ENCODE peak calls at places on chromosomes 13 and 19, in nine cellular contexts. V is heart left ventricle; T is CD8-positive, alpha-beta T cell; H is PC-9; A is prostate gland; Y is right atrium auricular region; X is tibial artery; N is upper lobe of right lung; K is Peyer's patch. Z is an unnamed sample.

GRCh38 chr19:37654118-37654517 is 1.1 kb downstream of the ZFP30 start:
- DNase-seq in K (no peak), N (no peak), V (no peak), X (no peak), A (no peak), Y (no peak), T (no peak), H (no peak), Z (no peak)

GRCh38 chr19:44512326-44513298 is 12.3 kb upstream of the ZNF180 start:
- DNase-seq in T (no peak), H (peak), V (no peak), N (no peak), Y (no peak), K (no peak), X (no peak), A (no peak), Z (no peak)

GRCh38 chr19:45766919-45767346 is 2.1 kb downstream of the SIX5 start:
- DNase-seq in N (no peak), T (no peak), K (no peak), H (no peak), X (no peak), Y (peak), A (no peak), V (peak), Z (no peak)

GRCh38 chr13:109673477-109673876 is 112.9 kb downstream of the IRS2 start:
- DNase-seq in H (no peak), Y (no peak), X (no peak), K (no peak), A (no peak), N (no peak), T (no peak), V (no peak), Z (no peak)

GRCh38 chr13:43865892-43866291 is 13.6 kb downstream of the CCDC122 start:
- DNase-seq in Y (no peak), V (no peak), X (no peak), A (no peak), H (peak), N (no peak), K (no peak), T (no peak), Z (no peak)

GRCh38 chr19:38478273-38478971 is 44.9 kb downstream of the RYR1 start:
- DNase-seq in H (no peak), N (no peak), T (no peak), K (no peak), V (no peak), X (no peak), Y (no peak), A (no peak), Z (no peak)

GRCh38 chr19:10353793-10354391 is 14.5 kb upstream of the ICAM3 start:
- DNase-seq in T (peak), Y (peak), X (no peak), H (no peak), A (no peak), V (peak), K (no peak), N (no peak), Z (no peak)

GRCh38 chr13:33480561-33480960 is 195.0 kb upstream of the STARD13 start:
- DNase-seq in N (no peak), X (no peak), A (no peak), T (no peak), V (no peak), K (no peak), H (no peak), Y (no peak), Z (no peak)

GRCh38 chr19:39518458-39518857 is 3.5 kb downstream of the SELENOV start:
- DNase-seq in K (no peak), Y (no peak), A (no peak), N (no peak), V (no peak), H (no peak), X (no peak), T (no peak), Z (no peak)

GRCh38 chr13:110647365-110647737 is 32.0 kb downstream of the NAXD start:
- DNase-seq in X (no peak), A (no peak), T (no peak), Y (no peak), N (no peak), H (no peak), V (no peak), K (no peak), Z (no peak)

GRCh38 chr19:47186337-47187022 is 44.5 kb downstream of the BBC3 start:
- DNase-seq in Y (no peak), K (peak), A (no peak), X (no peak), T (peak), H (no peak), N (no peak), V (no peak), Z (no peak)

GRCh38 chr13:111854403-111854802 is 212.5 kb upstream of the SOX1 start:
- DNase-seq in H (no peak), K (no peak), A (no peak), N (no peak), Y (peak), T (no peak), X (no peak), V (no peak), Z (no peak)

GRCh38 chr19:1613808-1614570 is 8.7 kb upstream of the UQCR11 start:
- DNase-seq in T (no peak), Y (no peak), N (no peak), H (no peak), A (no peak), K (no peak), X (no peak), V (no peak), Z (no peak)

GRCh38 chr19:11021760-11022144 is 60.9 kb downstream of the SMARCA4 start:
- DNase-seq in H (no peak), K (no peak), N (no peak), T (no peak), V (no peak), A (no peak), X (no peak), Y (no peak), Z (no peak)

GRCh38 chr19:2315121-2315817 is 7.3 kb upstream of the LINGO3 start:
- DNase-seq in A (no peak), T (no peak), H (no peak), V (no peak), Y (no peak), K (no peak), N (no peak), X (no peak), Z (no peak)

GRCh38 chr13:90889906-90890305 is 457.6 kb upstream of the MIR17HG start:
- DNase-seq in Y (no peak), X (no peak), H (no peak), N (no peak), T (no peak), A (no peak), V (no peak), K (no peak), Z (no peak)

GRCh38 chr19:21749090-21749489 is 18.3 kb downstream of the ZNF100 start:
- DNase-seq in H (no peak), A (no peak), K (no peak), X (no peak), N (no peak), Y (no peak), T (no peak), V (no peak), Z (no peak)

GRCh38 chr13:40375522-40376171 is 290.8 kb downstream of the FOXO1 start:
- DNase-seq in V (peak), H (no peak), X (peak), K (no peak), A (no peak), Y (peak), T (no peak), N (no peak), Z (no peak)

GRCh38 chr13:84439108-84439507 is 556.8 kb upstream of the SLITRK1 start:
- DNase-seq in V (no peak), A (no peak), K (no peak), T (no peak), N (no peak), Y (no peak), H (no peak), X (no peak), Z (no peak)

GRCh38 chr13:38590796-38591507 is 95.9 kb upstream of the FREM2 start:
- DNase-seq in T (no peak), N (peak), V (no peak), K (no peak), X (no peak), H (no peak), A (no peak), Y (no peak), Z (no peak)

GRCh38 chr13:102707465-102707864 is 12.6 kb upstream of the METTL21C start:
- DNase-seq in Y (no peak), V (no peak), K (no peak), X (no peak), N (no peak), A (no peak), T (no peak), H (peak), Z (no peak)

GRCh38 chr19:51552996-51553725 is 17.9 kb upstream of the ZNF175 start:
- DNase-seq in X (peak), A (peak), H (no peak), Y (no peak), V (peak), K (no peak), N (peak), T (no peak), Z (no peak)

GRCh38 chr19:11164278-11164677 is 8.7 kb upstream of the SPC24 start:
- DNase-seq in T (no peak), A (no peak), Y (no peak), K (no peak), N (no peak), X (no peak), V (no peak), H (no peak), Z (no peak)

GRCh38 chr19:18743281-18743825 is 47.8 kb downstream of the COMP start:
- DNase-seq in A (peak), Y (peak), X (no peak), T (no peak), N (peak), H (no peak), K (no peak), V (peak), Z (no peak)

GRCh38 chr13:47289578-47289977 is 392.7 kb upstream of the HTR2A start:
- DNase-seq in Y (no peak), T (no peak), K (no peak), H (peak), X (no peak), V (no peak), A (no peak), N (no peak), Z (no peak)

GRCh38 chr19:33246729-33247440 is 21.2 kb upstream of the SLC7A10 start:
- DNase-seq in K (no peak), N (no peak), X (no peak), V (no peak), T (no peak), Y (no peak), A (no peak), H (no peak), Z (no peak)

GRCh38 chr13:44908712-44909111 is 80.6 kb downstream of the NUFIP1 start:
- DNase-seq in V (no peak), H (no peak), X (no peak), T (no peak), A (no peak), K (no peak), Y (no peak), N (no peak), Z (no peak)

GRCh38 chr19:367561-367960 is 23.0 kb upstream of the MIER2 start:
- DNase-seq in X (no peak), T (no peak), H (no peak), K (no peak), Y (no peak), N (no peak), V (no peak), A (no peak), Z (no peak)

GRCh38 chr13:93652942-93653341 is 426.3 kb downstream of the GPC6 start:
- DNase-seq in T (no peak), X (no peak), K (no peak), Y (no peak), V (no peak), A (no peak), N (no peak), H (no peak), Z (no peak)

GRCh38 chr19:18776736-18777135 is 14.4 kb downstream of the COMP start:
- DNase-seq in A (no peak), T (no peak), N (no peak), X (no peak), V (no peak), K (no peak), H (no peak), Y (no peak), Z (no peak)

GRCh38 chr13:20378721-20379120 is 146.6 kb upstream of the GJB6 start:
- DNase-seq in X (no peak), Y (no peak), K (no peak), V (no peak), A (no peak), H (no peak), N (no peak), T (no peak), Z (no peak)

GRCh38 chr13:95447766-95448165 is 104.8 kb upstream of the CLDN10 start:
- DNase-seq in A (no peak), T (no peak), X (no peak), N (no peak), V (no peak), Y (no peak), H (no peak), K (no peak), Z (no peak)

GRCh38 chr13:106284358-106284757 is 251.1 kb downstream of the EFNB2 start:
- DNase-seq in A (no peak), X (no peak), V (no peak), H (peak), N (no peak), Y (no peak), K (no peak), T (no peak), Z (no peak)

GRCh38 chr13:48302920-48303330 is 626 bp upstream of the RB1 start:
- DNase-seq in H (no peak), X (no peak), A (no peak), Y (no peak), V (no peak), N (no peak), T (no peak), K (no peak), Z (no peak)

GRCh38 chr19:49954092-49954825 is 6.7 kb downstream of the SIGLEC11 start:
- DNase-seq in A (no peak), N (no peak), K (no peak), H (peak), V (no peak), T (no peak), X (no peak), Y (no peak), Z (no peak)

GRCh38 chr19:8340341-8341096 is 2.5 kb downstream of the KANK3 start:
- DNase-seq in V (peak), A (no peak), T (no peak), X (no peak), H (no peak), Y (peak), K (no peak), N (peak), Z (no peak)
- TF ChIP-seq CTCF in V (peak), A (no peak), T (no peak), X (no peak), H (no peak), Y (no peak), K (peak), N (peak), Z (no peak)

DNA sequence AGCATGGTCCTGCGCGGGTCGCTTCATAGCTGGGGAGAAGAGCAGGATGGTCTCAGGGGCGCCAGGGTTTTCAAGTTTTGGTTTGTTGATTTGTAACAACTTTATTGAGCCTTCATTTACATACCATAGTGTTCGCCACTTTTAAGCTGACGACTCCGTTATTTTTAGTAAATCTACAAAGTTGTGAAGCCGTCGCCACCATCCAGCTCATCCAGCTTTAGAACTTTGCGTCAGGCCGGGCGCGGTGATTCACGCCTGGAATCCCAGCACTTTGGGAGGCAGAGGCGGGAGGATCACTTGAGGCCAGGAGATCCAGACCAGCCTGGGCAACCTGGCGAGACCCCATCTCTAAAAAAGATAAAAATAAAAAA is 404 bp downstream of the C19orf44 start:
- DNase-seq in K (peak), T (no peak), X (peak), N (peak), H (peak), A (no peak), Y (peak), V (peak), Z (no peak)
- H3K27ac ChIP-seq in K (peak), T (peak), X (peak), N (peak), H (no peak), A (peak), Y (peak), V (peak), Z (peak)

DNA sequence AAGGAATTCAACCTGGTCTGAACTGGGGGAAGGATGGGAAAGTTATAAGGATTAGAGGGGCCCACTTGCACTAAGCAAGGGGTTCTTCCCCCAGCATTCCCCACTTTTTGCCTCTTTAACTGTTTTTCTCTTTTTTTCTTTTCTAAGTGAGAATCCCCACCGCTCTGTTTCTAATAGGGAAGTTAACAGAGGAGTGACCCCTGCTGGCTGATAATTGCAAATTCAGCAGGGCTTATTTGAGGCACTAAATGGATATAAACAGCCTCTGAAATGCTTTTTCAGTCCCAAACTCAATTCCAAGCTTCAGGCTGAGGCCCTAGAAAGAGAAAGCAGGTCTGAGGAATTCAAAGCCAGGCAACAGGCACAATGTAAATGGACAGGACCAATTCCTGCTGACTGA is 38.2 kb upstream of the CEACAM21 start:
- DNase-seq in T (no peak), V (no peak), K (no peak), X (no peak), Y (no peak), N (no peak), A (no peak), H (no peak), Z (no peak)
- TF ChIP-seq CTCF in T (no peak), V (peak), K (peak), X (no peak), Y (no peak), N (peak), A (no peak), H (peak), Z (peak)

GRCh38 chr13:80341098-80341701 is at the start of gene SPRY2:
- DNase-seq in K (peak), T (peak), H (peak), X (peak), N (peak), Y (peak), A (peak), V (peak), Z (peak)
- H3K27ac ChIP-seq in K (peak), T (no peak), H (peak), X (peak), N (peak), Y (peak), A (peak), V (peak), Z (peak)

GRCh38 chr19:30223866-30224688 is 148.1 kb upstream of the ZNF536 start:
- DNase-seq in K (no peak), H (no peak), A (no peak), T (no peak), V (no peak), X (no peak), Y (no peak), N (no peak), Z (no peak)

GRCh38 chr19:30224689-30225606 is 147.2 kb upstream of the ZNF536 start:
- DNase-seq in T (no peak), H (no peak), X (no peak), V (no peak), Y (no peak), K (no peak), A (no peak), N (no peak), Z (no peak)

GRCh38 chr19:30221176-30221575 is 151.0 kb upstream of the ZNF536 start:
- DNase-seq in N (no peak), V (no peak), A (no peak), Y (no peak), T (no peak), H (no peak), K (no peak), X (no peak), Z (no peak)

GRCh38 chr19:30222993-30223865 is 149.0 kb upstream of the ZNF536 start:
- DNase-seq in Y (no peak), K (no peak), N (no peak), X (no peak), H (no peak), A (no peak), T (no peak), V (no peak), Z (no peak)

DNA sequence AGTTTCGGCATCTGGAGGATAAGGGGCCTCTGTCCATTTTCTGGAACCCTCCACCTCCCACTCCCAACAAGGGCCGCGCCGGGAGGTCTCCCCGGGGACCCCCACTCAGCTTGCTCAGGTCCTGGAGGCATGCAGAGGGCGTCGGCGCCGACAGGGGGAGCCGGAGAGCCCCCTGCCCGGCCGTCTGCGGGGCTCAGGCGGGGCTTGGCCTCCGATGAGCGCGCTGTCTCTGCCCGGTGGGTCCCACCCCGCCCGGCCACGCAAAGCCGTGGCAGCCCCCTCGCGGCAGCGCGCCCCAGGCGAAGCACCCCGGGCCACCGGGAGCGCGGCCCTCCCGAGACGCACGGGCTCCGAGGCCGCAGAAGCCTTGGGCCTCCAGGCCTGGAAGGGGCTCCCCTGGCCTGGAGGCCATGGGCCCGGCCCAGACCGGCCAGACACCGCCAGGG is 149.7 kb upstream of the ZNF536 start:
- DNase-seq in X (no peak), T (no peak), H (no peak), K (no peak), Y (no peak), A (no peak), N (no peak), V (no peak), Z (no peak)
- TF ChIP-seq CTCF in X (peak), T (peak), H (peak), K (peak), Y (peak), A (no peak), N (peak), V (peak), Z (no peak)